ENCODE peak calls at places on chromosomes 1 and 21, in five cellular contexts. T is T-helper 9 cell; G is nephron progenitor cell; B is BE2C; H is activated CD8-positive, alpha-beta memory T cell treated with anti-CD3 and anti-CD28 coated beads for 4 hours. D is an unnamed sample.

GRCh38 chr1:44024903-44025525 is 6.2 kb downstream of the SLC6A9 start:
- DNase-seq in G (no peak), T (no peak), H (no peak), B (no peak), D (no peak)

GRCh38 chr1:208235983-208236761 is 8.0 kb downstream of the PLXNA2 start:
- DNase-seq in T (no peak), H (no peak), B (no peak), G (no peak), D (no peak)

GRCh38 chr1:52140633-52141512 is 1.0 kb upstream of the ZFYVE9 start:
- DNase-seq in T (no peak), H (no peak), G (no peak), B (no peak), D (no peak)

GRCh38 chr21:45330075-45330781 is 42.5 kb upstream of the POFUT2 start:
- DNase-seq in H (no peak), G (no peak), B (peak; percentile 9), T (no peak), D (no peak)

GRCh38 chr1:203867816-203868215 is 6.4 kb downstream of the SNRPE start:
- DNase-seq in G (no peak), T (no peak), B (no peak), H (no peak), D (no peak)

GRCh38 chr1:185733818-185734709 is at the start of gene HMCN1:
- DNase-seq in B (peak; percentile 30), G (peak; percentile 82), T (no peak), H (no peak), D (no peak)

GRCh38 chr21:15134711-15135110 is 69.9 kb upstream of the NRIP1 start:
- DNase-seq in H (no peak), T (no peak), G (no peak), B (no peak), D (no peak)

GRCh38 chr21:15204140-15204774 is 139.5 kb upstream of the NRIP1 start:
- DNase-seq in H (no peak), B (no peak), T (no peak), G (no peak), D (no peak)

GRCh38 chr1:58585166-58585565 is 8.1 kb upstream of the TACSTD2 start:
- DNase-seq in T (no peak), H (no peak), G (no peak), B (no peak), D (no peak)

GRCh38 chr1:97942161-97943123 is 21.6 kb upstream of the DPYD start:
- DNase-seq in H (no peak), B (no peak), T (no peak), G (no peak), D (no peak)

GRCh38 chr21:43961382-43961909 is 50.7 kb upstream of the TRAPPC10 start:
- DNase-seq in G (no peak), T (no peak), B (no peak), H (no peak), D (no peak)

GRCh38 chr1:94020764-94021579 is 100.0 kb downstream of the ABCA4 start:
- DNase-seq in B (no peak), G (no peak), H (no peak), T (no peak), D (no peak)

GRCh38 chr1:214764502-214764901 is 161.5 kb downstream of the CENPF start:
- DNase-seq in H (no peak), B (no peak), T (no peak), G (no peak), D (no peak)

GRCh38 chr1:224338150-224338838 is 8.3 kb upstream of the NVL start:
- DNase-seq in B (no peak), H (no peak), T (no peak), G (no peak), D (no peak)

GRCh38 chr1:210123924-210124589 is 108.5 kb upstream of the SERTAD4 start:
- DNase-seq in T (no peak), B (no peak), G (no peak), H (no peak), D (no peak)

GRCh38 chr1:27447399-27447798 is 42.6 kb downstream of the WASF2 start:
- DNase-seq in B (no peak), T (no peak), H (no peak), G (no peak), D (no peak)

GRCh38 chr1:88990426-88990825 is 2.0 kb downstream of the KYAT3 start:
- DNase-seq in G (no peak), H (no peak), T (no peak), B (no peak), D (no peak)

GRCh38 chr1:73331726-73332125 is 866.2 kb downstream of the LRRIQ3 start:
- DNase-seq in G (no peak), B (no peak), T (no peak), H (no peak), D (no peak)

GRCh38 chr1:228358764-228359612 is 47.6 kb downstream of the TRIM11 start:
- DNase-seq in G (no peak), B (no peak), T (no peak), H (no peak), D (no peak)

GRCh38 chr1:64062941-64063581 is 140.4 kb upstream of the UBE2U start:
- DNase-seq in G (no peak), B (no peak), T (no peak), H (no peak), D (no peak)

GRCh38 chr1:94755675-94756074 is 64.5 kb upstream of the SLC44A3 start:
- DNase-seq in G (no peak), T (no peak), B (peak; percentile 68), H (no peak), D (peak; percentile 57)

GRCh38 chr1:17826165-17826488 is 71.0 kb downstream of the ACTL8 start:
- DNase-seq in T (no peak), B (peak; percentile 61), H (no peak), G (peak; percentile 84), D (no peak)

GRCh38 chr1:151511636-151512215 is 539 bp downstream of the CGN start:
- DNase-seq in B (peak; percentile 78), T (peak; percentile 31), H (no peak), G (peak; percentile 67), D (peak; percentile 9)

GRCh38 chr1:32399853-32400252 is 5.6 kb upstream of the BSDC1 start:
- DNase-seq in B (no peak), T (no peak), H (no peak), G (no peak), D (no peak)

GRCh38 chr1:10692401-10693021 is 103.9 kb downstream of the CASZ1 start:
- DNase-seq in G (peak; percentile 59), H (peak; percentile 56), T (peak; percentile 50), B (peak; percentile 44), D (peak; percentile 52)

D was measured in T-helper 1 cell.